ENCODE peak calls at places on chromosomes 11 and 22, in nine cellular contexts. V is posterior cingulate gyrus; U is HCT116; T is AG10803; K is stimulated activated CD8-positive, alpha-beta memory T cell treated with anti-CD3 and anti-CD28 coated beads, Interleukin-12 subunit alpha, Interleukin-12 subunit beta, amount 100 ng/mL, for 1 hour; X is activated T-cell treated with anti-CD3 and anti-CD28 coated beads for 1 hour; Q is stimulated activated CD4-positive, alpha-beta T cell treated with anti-CD3 and anti-CD28 coated beads, Interleukin-1b, Interleukin-23, amount 100 ng/mL, for 24 hours; J is NCI-H2029; H is AG04450. L is an unnamed sample.

GRCh38 chr22:43298062-43298801 is 44.9 kb downstream of the SCUBE1 start:
- DNase-seq in V (no peak), U (no peak), T (no peak), K (no peak), X (no peak), Q (no peak), J (no peak), H (no peak), L (no peak)

GRCh38 chr11:14357843-14358728 is 897 bp downstream of the RRAS2 start:
- DNase-seq in V (no peak), U (peak), T (peak), K (no peak), X (peak), Q (peak), J (peak), H (no peak), L (peak)

GRCh38 chr11:126129681-126130671 is 67.3 kb upstream of the CDON start:
- DNase-seq in V (no peak), U (no peak), T (no peak), K (no peak), X (no peak), Q (no peak), J (peak), H (no peak), L (no peak)

GRCh38 chr11:94134651-94135512 is 6.2 kb downstream of the PANX1 start:
- DNase-seq in V (no peak), U (no peak), T (peak), K (no peak), X (no peak), Q (peak), J (no peak), H (peak), L (no peak)

GRCh38 chr11:9858822-9859221 is 194.9 kb downstream of the SWAP70 start:
- DNase-seq in V (no peak), U (no peak), T (peak), K (no peak), X (no peak), Q (no peak), J (no peak), H (no peak), L (no peak)

GRCh38 chr11:130070829-130071205 is 1.1 kb downstream of the APLP2 start:
- DNase-seq in V (no peak), U (no peak), T (peak), K (no peak), X (no peak), Q (no peak), J (no peak), H (no peak), L (no peak)

GRCh38 chr22:49613871-49614270 is 213.8 kb downstream of the BRD1 start:
- DNase-seq in V (no peak), U (no peak), T (no peak), K (no peak), X (no peak), Q (no peak), J (no peak), H (no peak), L (no peak)

GRCh38 chr11:72569966-72570892 is 104.0 kb downstream of the PDE2A start:
- DNase-seq in V (no peak), U (no peak), T (peak), K (no peak), X (no peak), Q (no peak), J (no peak), H (peak), L (no peak)

GRCh38 chr11:94151903-94152677 is 23.4 kb downstream of the PANX1 start:
- DNase-seq in V (no peak), U (peak), T (peak), K (no peak), X (no peak), Q (no peak), J (no peak), H (no peak), L (no peak)

GRCh38 chr11:58928082-58928574 is 11.2 kb upstream of the GLYATL1 start:
- DNase-seq in V (no peak), U (no peak), T (peak), K (no peak), X (no peak), Q (no peak), J (peak), H (no peak), L (no peak)

GRCh38 chr11:22713336-22713735 is 46.9 kb downstream of the GAS2 start:
- DNase-seq in V (no peak), U (no peak), T (no peak), K (no peak), X (no peak), Q (no peak), J (no peak), H (no peak), L (no peak)

GRCh38 chr11:76219243-76219642 is 12.9 kb upstream of the WNT11 start:
- DNase-seq in V (no peak), U (no peak), T (no peak), K (no peak), X (no peak), Q (no peak), J (no peak), H (no peak), L (no peak)

GRCh38 chr11:75836422-75836821 is 21.4 kb downstream of the UVRAG start:
- DNase-seq in V (no peak), U (no peak), T (no peak), K (no peak), X (no peak), Q (no peak), J (no peak), H (no peak), L (no peak)

GRCh38 chr22:25367756-25368155 is 148.3 kb downstream of the CRYBB2 start:
- DNase-seq in V (no peak), U (no peak), T (no peak), K (no peak), X (no peak), Q (no peak), J (no peak), H (no peak), L (no peak)

L was measured in memory B cell.